ENCODE peak calls at places on chromosomes 7 and 10, in nine cellular contexts. One of them, this sample, is unnamed.

GRCh38 chr7:92716825-92717580 is 119.4 kb downstream of the CDK6 start:
- DNase-seq in AG20443: no peak
- DNase-seq in GM13977: no peak
- DNase-seq in NCI-H1417: no peak
- DNase-seq in HTR-8/SVneo: no peak
- DNase-seq in stimulated activated CD8-positive, alpha-beta memory T cell treated with anti-CD3 and anti-CD28 coated beads, Interleukin-4, amount 100 ng/mL, for 4 hours: no peak
- DNase-seq in heart right ventricle: no peak
- DNase-seq in RKO: no peak
- DNase-seq in NCI-H2081: no peak
- DNase-seq in this sample: no peak

GRCh38 chr10:127428385-127428980 is 120.6 kb upstream of the NPS start:
- DNase-seq in NCI-H2081: no peak
- DNase-seq in HTR-8/SVneo: no peak
- DNase-seq in GM13977: no peak
- DNase-seq in AG20443: no peak
- DNase-seq in NCI-H1417: no peak
- DNase-seq in stimulated activated CD8-positive, alpha-beta memory T cell treated with anti-CD3 and anti-CD28 coated beads, Interleukin-4, amount 100 ng/mL, for 4 hours: no peak
- DNase-seq in heart right ventricle: no peak
- DNase-seq in RKO: no peak
- DNase-seq in this sample: no peak

GRCh38 chr7:66296001-66296521 is 90.9 kb downstream of the TPST1 start:
- DNase-seq in AG20443: peak; percentile 29
- DNase-seq in NCI-H2081: no peak
- DNase-seq in NCI-H1417: no peak
- DNase-seq in heart right ventricle: no peak
- DNase-seq in GM13977: peak; percentile 20
- DNase-seq in RKO: no peak
- DNase-seq in stimulated activated CD8-positive, alpha-beta memory T cell treated with anti-CD3 and anti-CD28 coated beads, Interleukin-4, amount 100 ng/mL, for 4 hours: no peak
- DNase-seq in HTR-8/SVneo: no peak
- DNase-seq in this sample: peak; percentile 25

GRCh38 chr10:21517983-21518628 is 7.4 kb downstream of the SKIDA1 start:
- DNase-seq in RKO: peak; percentile 58
- DNase-seq in NCI-H1417: peak; percentile 93
- DNase-seq in stimulated activated CD8-positive, alpha-beta memory T cell treated with anti-CD3 and anti-CD28 coated beads, Interleukin-4, amount 100 ng/mL, for 4 hours: no peak
- DNase-seq in heart right ventricle: no peak
- DNase-seq in AG20443: no peak
- DNase-seq in GM13977: no peak
- DNase-seq in HTR-8/SVneo: no peak
- DNase-seq in NCI-H2081: peak; percentile 86
- DNase-seq in this sample: peak; percentile 28

GRCh38 chr10:129031233-129032150 is 435.5 kb upstream of the MGMT start:
- DNase-seq in NCI-H2081: no peak
- DNase-seq in stimulated activated CD8-positive, alpha-beta memory T cell treated with anti-CD3 and anti-CD28 coated beads, Interleukin-4, amount 100 ng/mL, for 4 hours: peak; percentile 9
- DNase-seq in NCI-H1417: peak; percentile 42
- DNase-seq in AG20443: peak; percentile 91
- DNase-seq in heart right ventricle: peak; percentile 68
- DNase-seq in HTR-8/SVneo: no peak
- DNase-seq in RKO: peak; percentile 38
- DNase-seq in GM13977: peak; percentile 47
- DNase-seq in this sample: peak; percentile 71

GRCh38 chr7:129376076-129376777 is 58.0 kb upstream of the STRIP2 start:
- DNase-seq in RKO: peak; percentile 64
- DNase-seq in stimulated activated CD8-positive, alpha-beta memory T cell treated with anti-CD3 and anti-CD28 coated beads, Interleukin-4, amount 100 ng/mL, for 4 hours: no peak
- DNase-seq in NCI-H2081: peak; percentile 47
- DNase-seq in HTR-8/SVneo: peak; percentile 26
- DNase-seq in heart right ventricle: no peak
- DNase-seq in AG20443: peak; percentile 35
- DNase-seq in NCI-H1417: peak; percentile 63
- DNase-seq in GM13977: peak; percentile 45
- DNase-seq in this sample: peak; percentile 40

GRCh38 chr10:80081801-80082750 is 3.6 kb downstream of the TMEM254 start:
- DNase-seq in NCI-H2081: no peak
- DNase-seq in HTR-8/SVneo: no peak
- DNase-seq in stimulated activated CD8-positive, alpha-beta memory T cell treated with anti-CD3 and anti-CD28 coated beads, Interleukin-4, amount 100 ng/mL, for 4 hours: no peak
- DNase-seq in NCI-H1417: no peak
- DNase-seq in GM13977: no peak
- DNase-seq in RKO: peak; percentile 12
- DNase-seq in AG20443: no peak
- DNase-seq in heart right ventricle: no peak
- DNase-seq in this sample: no peak

GRCh38 chr10:59276133-59276532 is 86.2 kb downstream of the FAM13C start:
- DNase-seq in AG20443: no peak
- DNase-seq in heart right ventricle: no peak
- DNase-seq in NCI-H2081: no peak
- DNase-seq in HTR-8/SVneo: no peak
- DNase-seq in NCI-H1417: no peak
- DNase-seq in stimulated activated CD8-positive, alpha-beta memory T cell treated with anti-CD3 and anti-CD28 coated beads, Interleukin-4, amount 100 ng/mL, for 4 hours: no peak
- DNase-seq in GM13977: no peak
- DNase-seq in RKO: no peak
- DNase-seq in this sample: no peak

This sample was measured in GM20000.